ENCODE peak calls at places on chromosomes 2 and 18, in eight cellular contexts. P is MV-4-11; Y is tibial nerve; R is CD8-positive, alpha-beta T cell; D is small intestine; J is HS-27A; N is AG08395; V is stimulated activated naive CD8-positive, alpha-beta T cell treated with anti-CD3 and anti-CD28 coated beads, Interleukin-15, Interleukin-2, amounts not matched to agents 100 U/mL and 50 U/mL, for 24 hours. X is an unnamed sample.

GRCh38 chr2:135820003-135820618 is 16.9 kb downstream of the LCT start:
- DNase-seq in P (peak), Y (no peak), R (peak), D (no peak), J (no peak), N (no peak), V (peak), X (peak)

GRCh38 chr2:177467646-177468045 is 75.1 kb downstream of the AGPS start:
- DNase-seq in P (peak), Y (no peak), R (no peak), D (no peak), J (no peak), N (peak), V (no peak), X (no peak)

GRCh38 chr18:75208055-75208835 is 694 bp downstream of the PTGR3 start:
- DNase-seq in P (peak), Y (peak), R (peak), D (peak), J (no peak), N (no peak), V (peak), X (peak)

GRCh38 chr18:22254088-22254487 is 84.7 kb downstream of the GATA6 start:
- DNase-seq in P (no peak), Y (no peak), R (no peak), D (peak), J (no peak), N (no peak), V (no peak), X (no peak)

GRCh38 chr2:27296466-27296865 is 11.8 kb downstream of the UCN start:
- DNase-seq in P (peak), Y (no peak), R (no peak), D (no peak), J (no peak), N (peak), V (no peak), X (no peak)

GRCh38 chr2:209762564-209762963 is 9.1 kb upstream of the UNC80 start:
- DNase-seq in P (no peak), Y (no peak), R (no peak), D (no peak), J (no peak), N (no peak), V (no peak), X (no peak)

GRCh38 chr2:120910069-120910468 is 174.4 kb downstream of the GLI2 start:
- DNase-seq in P (no peak), Y (no peak), R (no peak), D (no peak), J (no peak), N (no peak), V (no peak), X (no peak)

GRCh38 chr2:234864518-234864917 is 87.3 kb upstream of the SH3BP4 start:
- DNase-seq in P (no peak), Y (no peak), R (no peak), D (no peak), J (no peak), N (no peak), V (no peak), X (no peak)

GRCh38 chr18:28078298-28078697 is 98.6 kb downstream of the CDH2 start:
- DNase-seq in P (no peak), Y (no peak), R (no peak), D (no peak), J (no peak), N (no peak), V (no peak), X (no peak)

GRCh38 chr2:239316562-239317465 is 84.0 kb downstream of the HDAC4 start:
- DNase-seq in P (peak), Y (no peak), R (no peak), D (peak), J (no peak), N (peak), V (no peak), X (no peak)

GRCh38 chr2:217805679-217806479 is 196.9 kb downstream of the TNS1 start:
- DNase-seq in P (no peak), Y (no peak), R (no peak), D (no peak), J (no peak), N (no peak), V (no peak), X (no peak)

GRCh38 chr2:31382452-31383120 is 32.0 kb downstream of the XDH start:
- DNase-seq in P (no peak), Y (no peak), R (no peak), D (no peak), J (no peak), N (no peak), V (no peak), X (no peak)

GRCh38 chr18:64333584-64333983 is 184.7 kb upstream of the LINC00305 start:
- DNase-seq in P (no peak), Y (no peak), R (no peak), D (no peak), J (no peak), N (no peak), V (no peak), X (no peak)

GRCh38 chr2:149661844-149662243 is 74.3 kb upstream of the MMADHC start:
- DNase-seq in P (no peak), Y (no peak), R (no peak), D (peak), J (peak), N (no peak), V (no peak), X (no peak)

GRCh38 chr2:25417715-25418369 is 76.1 kb upstream of the DNMT3A start:
- DNase-seq in P (no peak), Y (no peak), R (no peak), D (no peak), J (no peak), N (no peak), V (no peak), X (peak)

GRCh38 chr2:206585335-206585734 is 57.0 kb upstream of the FAM237A start:
- DNase-seq in P (no peak), Y (no peak), R (no peak), D (no peak), J (no peak), N (no peak), V (no peak), X (no peak)

GRCh38 chr2:11411768-11412448 is 54.1 kb downstream of the E2F6 start:
- DNase-seq in P (peak), Y (no peak), R (no peak), D (peak), J (no peak), N (peak), V (peak), X (no peak)

GRCh38 chr2:181318504-181319280 is 138.5 kb upstream of the ITGA4 start:
- DNase-seq in P (no peak), Y (no peak), R (no peak), D (no peak), J (no peak), N (no peak), V (no peak), X (no peak)

GRCh38 chr2:119744335-119744939 is 15.3 kb upstream of the PTPN4 start:
- DNase-seq in P (no peak), Y (no peak), R (no peak), D (peak), J (no peak), N (no peak), V (no peak), X (no peak)

GRCh38 chr2:180699657-180700361 is 280.6 kb upstream of the UBE2E3 start:
- DNase-seq in P (no peak), Y (no peak), R (no peak), D (no peak), J (no peak), N (no peak), V (no peak), X (no peak)

X was measured in GM13976.